ENCODE peak calls at places on chromosomes 4 and X, in four cellular contexts. One of them, this sample, is unnamed.

GRCh38 chrX:68261060-68261672 is 172.1 kb downstream of the OPHN1 start:
- DNase-seq in WTC11: no peak
- DNase-seq in foreskin fibroblast: peak; percentile 3
- DNase-seq in AG10803: peak; percentile 15
- DNase-seq in this sample: no peak

GRCh38 chrX:152895724-152896420 is 2.0 kb upstream of the ZNF185 start:
- DNase-seq in WTC11: no peak
- DNase-seq in foreskin fibroblast: no peak
- DNase-seq in AG10803: no peak
- DNase-seq in this sample: no peak

GRCh38 chrX:19334945-19335626 is 8.6 kb upstream of the PDHA1 start:
- DNase-seq in WTC11: peak; percentile 24
- DNase-seq in foreskin fibroblast: no peak
- DNase-seq in AG10803: no peak
- DNase-seq in this sample: no peak

GRCh38 chr4:1002131-1002630 is 9.0 kb upstream of the SLC26A1 start:
- DNase-seq in WTC11: peak; percentile 62
- DNase-seq in foreskin fibroblast: no peak
- DNase-seq in AG10803: peak; percentile 29
- DNase-seq in this sample: no peak

GRCh38 chrX:8728932-8729331 is 3.0 kb downstream of the ANOS1 start:
- DNase-seq in WTC11: no peak
- DNase-seq in foreskin fibroblast: no peak
- DNase-seq in AG10803: no peak
- DNase-seq in this sample: no peak

GRCh38 chr4:384311-385010 is 46.8 kb downstream of the ZNF141 start:
- DNase-seq in WTC11: no peak
- DNase-seq in foreskin fibroblast: no peak
- DNase-seq in AG10803: no peak
- DNase-seq in this sample: no peak

GRCh38 chr4:188779586-188779985 is 640.3 kb downstream of the TRIML1 start:
- DNase-seq in WTC11: no peak
- DNase-seq in foreskin fibroblast: peak; percentile 17
- DNase-seq in AG10803: peak; percentile 25
- DNase-seq in this sample: no peak

GRCh38 chr4:124768596-124768995 is 56.1 kb upstream of the ANKRD50 start:
- DNase-seq in WTC11: no peak
- DNase-seq in foreskin fibroblast: peak; percentile 34
- DNase-seq in AG10803: peak; percentile 7
- DNase-seq in this sample: no peak

GRCh38 chrX:24860140-24860539 is 155.6 kb downstream of the ARX start:
- DNase-seq in WTC11: no peak
- DNase-seq in foreskin fibroblast: peak; percentile 6
- DNase-seq in AG10803: peak; percentile 16
- DNase-seq in this sample: no peak

GRCh38 chr4:64305565-64306254 is 103.5 kb downstream of the TECRL start:
- DNase-seq in WTC11: no peak
- DNase-seq in foreskin fibroblast: no peak
- DNase-seq in AG10803: no peak
- DNase-seq in this sample: no peak

GRCh38 chr4:104494822-104495559 is at the start of gene CXXC4:
- DNase-seq in WTC11: peak; percentile 80
- DNase-seq in foreskin fibroblast: no peak
- DNase-seq in AG10803: peak; percentile 15
- DNase-seq in this sample: no peak

GRCh38 chr4:121376097-121376496 is 4.7 kb downstream of the QRFPR start:
- DNase-seq in WTC11: no peak
- DNase-seq in foreskin fibroblast: no peak
- DNase-seq in AG10803: no peak
- DNase-seq in this sample: no peak

GRCh38 chrX:51407520-51408409 is 75.1 kb downstream of the NUDT10 start:
- DNase-seq in WTC11: no peak
- DNase-seq in foreskin fibroblast: no peak
- DNase-seq in AG10803: no peak
- DNase-seq in this sample: no peak

GRCh38 chr4:160129439-160129838 is 1026.6 kb downstream of the RAPGEF2 start:
- DNase-seq in WTC11: no peak
- DNase-seq in foreskin fibroblast: no peak
- DNase-seq in AG10803: no peak
- DNase-seq in this sample: no peak

GRCh38 chr4:186227744-186228513 is 622 bp downstream of the KLKB1 start:
- DNase-seq in WTC11: no peak
- DNase-seq in foreskin fibroblast: no peak
- DNase-seq in AG10803: no peak
- DNase-seq in this sample: no peak

GRCh38 chrX:141320801-141321200 is 78.5 kb upstream of the SPANXC start:
- DNase-seq in WTC11: no peak
- DNase-seq in foreskin fibroblast: no peak
- DNase-seq in AG10803: no peak
- DNase-seq in this sample: no peak

GRCh38 chr4:167826281-167826680 is 266.1 kb upstream of the ANXA10 start:
- DNase-seq in WTC11: no peak
- DNase-seq in foreskin fibroblast: peak; percentile 17
- DNase-seq in AG10803: no peak
- DNase-seq in this sample: no peak

GRCh38 chr4:86302242-86302641 is 57.6 kb downstream of the MAPK10 start:
- DNase-seq in WTC11: peak; percentile 50
- DNase-seq in foreskin fibroblast: no peak
- DNase-seq in AG10803: peak; percentile 50
- DNase-seq in this sample: no peak

GRCh38 chrX:17459596-17459995 is 84.6 kb downstream of the NHS start:
- DNase-seq in WTC11: no peak
- DNase-seq in foreskin fibroblast: peak; percentile 49
- DNase-seq in AG10803: peak; percentile 86
- DNase-seq in this sample: no peak

GRCh38 chr4:1246901-1247810 is 1.8 kb downstream of the CTBP1 start:
- DNase-seq in WTC11: peak; percentile 18
- DNase-seq in foreskin fibroblast: no peak
- DNase-seq in AG10803: no peak
- DNase-seq in this sample: no peak

GRCh38 chr4:119729815-119730643 is 101.4 kb upstream of the PDE5A start:
- DNase-seq in WTC11: no peak
- DNase-seq in foreskin fibroblast: peak; percentile 91
- DNase-seq in AG10803: peak; percentile 80
- DNase-seq in this sample: peak; percentile 90

GRCh38 chr4:76569695-76570094 is 134.7 kb downstream of the SHROOM3 start:
- DNase-seq in WTC11: no peak
- DNase-seq in foreskin fibroblast: no peak
- DNase-seq in AG10803: no peak
- DNase-seq in this sample: no peak

GRCh38 chr4:188989371-188989770 is 850.1 kb downstream of the TRIML1 start:
- DNase-seq in WTC11: no peak
- DNase-seq in foreskin fibroblast: no peak
- DNase-seq in AG10803: no peak
- DNase-seq in this sample: no peak

GRCh38 chr4:2817701-2818350 is 24.9 kb downstream of the SH3BP2 start:
- DNase-seq in WTC11: peak; percentile 65
- DNase-seq in foreskin fibroblast: no peak
- DNase-seq in AG10803: no peak
- DNase-seq in this sample: no peak

GRCh38 chrX:133412665-133413064 is 2.6 kb downstream of the GPC4 start:
- DNase-seq in WTC11: no peak
- DNase-seq in foreskin fibroblast: no peak
- DNase-seq in AG10803: no peak
- DNase-seq in this sample: no peak

GRCh38 chrX:24080670-24081069 is 25.9 kb downstream of the EIF2S3 start:
- DNase-seq in WTC11: no peak
- DNase-seq in foreskin fibroblast: no peak
- DNase-seq in AG10803: no peak
- DNase-seq in this sample: no peak

GRCh38 chr4:6278801-6279197 is 9.1 kb downstream of the WFS1 start:
- DNase-seq in WTC11: no peak
- DNase-seq in foreskin fibroblast: no peak
- DNase-seq in AG10803: no peak
- DNase-seq in this sample: no peak

GRCh38 chr4:6962211-6963041 is 52.8 kb downstream of the TBC1D14 start:
- DNase-seq in WTC11: no peak
- DNase-seq in foreskin fibroblast: no peak
- DNase-seq in AG10803: no peak
- DNase-seq in this sample: no peak

GRCh38 chr4:141416677-141417363 is 196.1 kb downstream of the ZNF330 start:
- DNase-seq in WTC11: peak; percentile 13
- DNase-seq in foreskin fibroblast: no peak
- DNase-seq in AG10803: peak; percentile 65
- DNase-seq in this sample: no peak

GRCh38 chr4:156827519-156827918 is 144.1 kb downstream of the PDGFC start:
- DNase-seq in WTC11: no peak
- DNase-seq in foreskin fibroblast: no peak
- DNase-seq in AG10803: no peak
- DNase-seq in this sample: no peak

GRCh38 chrX:74535211-74535621 is 79.2 kb downstream of the RLIM start:
- DNase-seq in WTC11: peak; percentile 16
- DNase-seq in foreskin fibroblast: peak; percentile 61
- DNase-seq in AG10803: peak; percentile 70
- DNase-seq in this sample: peak; percentile 37

GRCh38 chrX:103530540-103530939 is 11.3 kb upstream of the RAB40A start:
- DNase-seq in WTC11: no peak
- DNase-seq in foreskin fibroblast: no peak
- DNase-seq in AG10803: peak; percentile 58
- DNase-seq in this sample: no peak

GRCh38 chrX:44675364-44676024 is 132.8 kb upstream of the FUNDC1 start:
- DNase-seq in WTC11: no peak
- DNase-seq in foreskin fibroblast: peak; percentile 57
- DNase-seq in AG10803: peak; percentile 91
- DNase-seq in this sample: peak; percentile 78

GRCh38 chrX:29617276-29617675 is 598.1 kb upstream of the MAGEB2 start:
- DNase-seq in WTC11: no peak
- DNase-seq in foreskin fibroblast: peak; percentile 22
- DNase-seq in AG10803: peak; percentile 11
- DNase-seq in this sample: peak; percentile 0

GRCh38 chrX:64975491-64975890 is 759 bp downstream of the ZC4H2 start:
- DNase-seq in WTC11: peak; percentile 38
- DNase-seq in foreskin fibroblast: peak; percentile 6
- DNase-seq in AG10803: no peak
- DNase-seq in this sample: no peak

GRCh38 chr4:75512336-75513211 is 1.6 kb downstream of the RCHY1 start:
- DNase-seq in WTC11: no peak
- DNase-seq in foreskin fibroblast: no peak
- DNase-seq in AG10803: peak; percentile 77
- DNase-seq in this sample: no peak

GRCh38 chr4:146333187-146333894 is 119.0 kb downstream of the REELD1 start:
- DNase-seq in WTC11: no peak
- DNase-seq in foreskin fibroblast: peak; percentile 61
- DNase-seq in AG10803: peak; percentile 60
- DNase-seq in this sample: peak; percentile 47

GRCh38 chrX:69493193-69493592 is 10.9 kb upstream of the NALF2 start:
- DNase-seq in WTC11: peak; percentile 64
- DNase-seq in foreskin fibroblast: no peak
- DNase-seq in AG10803: no peak
- DNase-seq in this sample: no peak
- TF ChIP-seq CTCF in WTC11: peak; percentile 48
- TF ChIP-seq CTCF in foreskin fibroblast: peak; percentile 10
- TF ChIP-seq CTCF in AG10803: peak; percentile 32
- TF ChIP-seq CTCF in this sample: peak; percentile 28

GRCh38 chrX:81238166-81238565 is 36.3 kb downstream of the SH3BGRL start:
- DNase-seq in WTC11: no peak
- DNase-seq in foreskin fibroblast: no peak
- DNase-seq in AG10803: no peak
- DNase-seq in this sample: no peak
- TF ChIP-seq CTCF in WTC11: no peak
- TF ChIP-seq CTCF in foreskin fibroblast: no peak
- TF ChIP-seq CTCF in AG10803: no peak
- TF ChIP-seq CTCF in this sample: no peak

GRCh38 chr4:66252291-66252690 is 582.0 kb upstream of the EPHA5 start:
- DNase-seq in WTC11: no peak
- DNase-seq in foreskin fibroblast: no peak
- DNase-seq in AG10803: no peak
- DNase-seq in this sample: no peak
- TF ChIP-seq CTCF in WTC11: no peak
- TF ChIP-seq CTCF in foreskin fibroblast: no peak
- TF ChIP-seq CTCF in AG10803: no peak
- TF ChIP-seq CTCF in this sample: no peak

GRCh38 chr4:110165382-110166285 is 32.8 kb downstream of the ELOVL6 start:
- DNase-seq in WTC11: no peak
- DNase-seq in foreskin fibroblast: peak; percentile 78
- DNase-seq in AG10803: peak; percentile 64
- DNase-seq in this sample: no peak

GRCh38 chr4:110160616-110161015 is 37.8 kb downstream of the ELOVL6 start:
- DNase-seq in WTC11: no peak
- DNase-seq in foreskin fibroblast: no peak
- DNase-seq in AG10803: no peak
- DNase-seq in this sample: no peak

GRCh38 chr4:110164856-110165255 is 33.6 kb downstream of the ELOVL6 start:
- DNase-seq in WTC11: no peak
- DNase-seq in foreskin fibroblast: no peak
- DNase-seq in AG10803: no peak
- DNase-seq in this sample: no peak

GRCh38 chr4:110164251-110164650 is 34.2 kb downstream of the ELOVL6 start:
- DNase-seq in WTC11: no peak
- DNase-seq in foreskin fibroblast: peak; percentile 69
- DNase-seq in AG10803: peak; percentile 69
- DNase-seq in this sample: no peak

GRCh38 chr4:110163327-110164070 is 34.9 kb downstream of the ELOVL6 start:
- DNase-seq in WTC11: no peak
- DNase-seq in foreskin fibroblast: peak; percentile 58
- DNase-seq in AG10803: peak; percentile 80
- DNase-seq in this sample: no peak
- TF ChIP-seq CTCF in WTC11: no peak
- TF ChIP-seq CTCF in foreskin fibroblast: peak; percentile 19
- TF ChIP-seq CTCF in AG10803: peak; percentile 19
- TF ChIP-seq CTCF in this sample: no peak

GRCh38 chr4:82599336-82599735 is 37.5 kb upstream of the TMEM150C start:
- DNase-seq in WTC11: peak; percentile 55
- DNase-seq in foreskin fibroblast: no peak
- DNase-seq in AG10803: no peak
- DNase-seq in this sample: no peak
- TF ChIP-seq CTCF in WTC11: no peak
- TF ChIP-seq CTCF in foreskin fibroblast: no peak
- TF ChIP-seq CTCF in AG10803: no peak
- TF ChIP-seq CTCF in this sample: no peak

DNA sequence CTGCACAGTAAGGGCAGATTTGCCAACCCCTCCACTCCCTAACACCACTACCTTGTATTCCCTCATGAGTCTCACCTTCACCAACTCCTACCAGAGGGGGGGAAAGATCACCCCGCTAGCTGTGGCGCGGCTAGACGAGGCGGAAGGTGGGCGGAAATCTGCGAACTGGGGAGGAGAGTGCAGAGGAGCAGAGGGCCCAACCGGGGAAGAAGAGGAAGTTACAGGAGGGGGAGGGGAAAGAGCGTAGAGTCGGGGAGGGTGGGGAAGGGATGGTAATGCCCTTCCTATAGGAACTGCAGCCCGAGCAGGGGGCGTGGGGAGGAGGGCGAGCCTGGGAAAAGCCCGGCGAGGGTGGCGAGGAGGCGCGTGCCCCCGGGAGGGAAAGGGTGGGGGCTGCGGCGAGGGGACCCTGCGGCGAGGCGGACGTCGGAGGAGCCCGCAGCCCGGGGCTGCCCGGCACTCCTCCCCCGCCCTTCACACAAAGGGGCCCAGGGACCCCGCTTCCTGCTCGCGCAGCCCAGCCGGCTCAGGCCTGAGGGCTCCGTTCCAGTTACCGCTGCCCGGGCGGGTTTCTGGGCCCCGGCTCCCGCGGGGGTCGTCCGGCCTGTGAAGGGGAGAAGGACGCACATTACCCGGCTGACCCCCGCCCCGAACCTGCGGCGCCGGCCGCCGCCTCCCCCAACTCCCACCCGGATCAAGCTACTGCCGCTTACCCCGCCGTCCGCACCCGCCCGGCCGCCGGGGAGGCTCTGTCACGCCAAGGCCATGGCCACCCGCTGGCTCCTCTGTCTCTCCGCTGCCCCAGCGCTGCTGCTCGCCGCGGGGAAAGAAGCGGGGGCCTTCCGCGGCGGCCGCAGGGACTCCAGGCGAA is 1.8 kb downstream of the RAP2C start:
- DNase-seq in WTC11: peak; percentile 58
- DNase-seq in foreskin fibroblast: peak; percentile 75
- DNase-seq in AG10803: peak; percentile 64
- DNase-seq in this sample: peak; percentile 49
- TF ChIP-seq CTCF in WTC11: no peak
- TF ChIP-seq CTCF in foreskin fibroblast: no peak
- TF ChIP-seq CTCF in AG10803: no peak
- TF ChIP-seq CTCF in this sample: no peak